ENCODE peak calls at places on chromosomes 5 and 9, in six cellular contexts. G is NCI-H2029, A is NCI-H526 treated with DMSO at 0.1 percent for 48 hours, M is H1, J is kidney, R is stomach. S is an unnamed sample.

GRCh38 chr5:122996102-122996501 is 40.4 kb downstream of the PPIC start:
- DNase-seq in M (no peak), J (no peak), G (no peak), R (no peak), A (no peak), S (no peak)

GRCh38 chr5:56668996-56669395 is 146.4 kb upstream of the MAP3K1 start:
- DNase-seq in R (no peak), J (no peak), M (no peak), G (peak; percentile 38), A (no peak), S (no peak)

GRCh38 chr5:38453506-38453905 is 102.9 kb downstream of the LIFR start:
- DNase-seq in M (no peak), A (no peak), G (no peak), J (no peak), R (no peak), S (no peak)

GRCh38 chr5:138611295-138612220 is 36.4 kb upstream of the HSPA9 start:
- DNase-seq in G (no peak), A (peak; percentile 2), R (no peak), J (no peak), M (no peak), S (no peak)

GRCh38 chr9:109973336-109973735 is 193.3 kb downstream of the PALM2AKAP2 start:
- DNase-seq in M (no peak), G (no peak), J (no peak), A (no peak), R (no peak), S (no peak)

GRCh38 chr5:32444191-32444945 is at the start of gene ZFR:
- DNase-seq in J (peak; percentile 98), R (peak; percentile 94), A (peak; percentile 94), G (peak; percentile 76), M (peak; percentile 66), S (peak; percentile 92)

GRCh38 chr5:167699434-167699833 is 592.0 kb upstream of the WWC1 start:
- DNase-seq in M (peak; percentile 81), J (no peak), G (no peak), A (peak; percentile 63), R (no peak), S (no peak)

GRCh38 chr9:136137321-136138054 is 18.8 kb upstream of the TMEM250 start:
- DNase-seq in M (no peak), A (no peak), J (no peak), R (peak; percentile 63), G (peak; percentile 14), S (peak; percentile 75)

GRCh38 chr5:101535626-101536025 is 632.5 kb upstream of the ST8SIA4 start:
- DNase-seq in M (no peak), R (no peak), J (no peak), A (no peak), G (no peak), S (no peak)

GRCh38 chr5:127088226-127088625 is 14.9 kb upstream of the C5orf63 start:
- DNase-seq in R (no peak), J (no peak), A (no peak), M (no peak), G (no peak), S (no peak)

GRCh38 chr9:6305954-6306563 is 22.1 kb upstream of the TPD52L3 start:
- DNase-seq in G (no peak), R (no peak), J (no peak), M (no peak), A (peak; percentile 37), S (no peak)

GRCh38 chr5:77086611-77087483 is at the start of gene ZBED3:
- DNase-seq in M (no peak), G (peak; percentile 69), A (peak; percentile 55), R (peak; percentile 72), J (peak; percentile 93), S (peak; percentile 82)

GRCh38 chr9:79652598-79652997 is 80.8 kb downstream of the TLE4 start:
- DNase-seq in G (no peak), M (no peak), R (no peak), A (no peak), J (no peak), S (no peak)

S was measured in pancreas.